ENCODE peak calls at places on chromosomes 5 and 9, in seven cellular contexts. G is tibial nerve; T is stimulated activated CD4-positive, alpha-beta T cell treated with anti-CD3 and anti-CD28 coated beads, Interleukin-15, amount 100 ng/mL, for 1 hour; J is lower lobe of right lung; A is GM03348; Z is effector memory CD4-positive, alpha-beta T cell; E is gastrocnemius medialis. V is an unnamed sample.

GRCh38 chr9:83043583-83043982 is 19.4 kb downstream of the RASEF start:
- DNase-seq in J (no peak), E (no peak), G (no peak), T (no peak), A (peak; percentile 56), Z (no peak), V (no peak)

GRCh38 chr5:3091040-3091774 is 339.7 kb upstream of the IRX2 start:
- DNase-seq in J (no peak), T (no peak), Z (no peak), G (no peak), E (no peak), A (no peak), V (no peak)

GRCh38 chr5:138149530-138149929 is 10.3 kb upstream of the NME5 start:
- DNase-seq in Z (no peak), A (no peak), G (no peak), E (no peak), T (no peak), J (no peak), V (no peak)

GRCh38 chr9:134984372-134985240 is 66.9 kb upstream of the FCN1 start:
- DNase-seq in A (no peak), J (no peak), Z (no peak), T (no peak), G (no peak), E (no peak), V (no peak)

GRCh38 chr9:131237931-131238401 is 38.3 kb downstream of the FAM78A start:
- DNase-seq in T (peak; percentile 68), A (peak; percentile 90), J (peak; percentile 85), Z (peak; percentile 66), G (peak; percentile 56), E (peak; percentile 33), V (peak; percentile 91)

GRCh38 chr9:137646341-137646740 is 27.5 kb downstream of the EHMT1 start:
- DNase-seq in E (no peak), G (no peak), A (no peak), T (no peak), J (no peak), Z (no peak), V (no peak)

GRCh38 chr5:179486596-179487051 is 63.7 kb upstream of the RUFY1 start:
- DNase-seq in G (no peak), T (no peak), J (no peak), Z (no peak), A (no peak), E (no peak), V (no peak)

GRCh38 chr9:133997584-133997983 is 5.5 kb upstream of the VAV2 start:
- DNase-seq in T (no peak), A (no peak), G (no peak), J (no peak), Z (no peak), E (no peak), V (no peak)

GRCh38 chr9:5453004-5453403 is 2.7 kb downstream of the CD274 start:
- DNase-seq in T (no peak), J (no peak), Z (no peak), E (no peak), A (no peak), G (no peak), V (no peak)

GRCh38 chr5:82356808-82357671 is 78.9 kb upstream of the RPS23 start:
- DNase-seq in J (peak; percentile 68), A (peak; percentile 87), Z (peak; percentile 66), E (peak; percentile 24), G (peak; percentile 76), T (peak; percentile 28), V (peak; percentile 79)

GRCh38 chr5:139027150-139027549 is 152.0 kb upstream of the LRRTM2 start:
- DNase-seq in G (no peak), T (no peak), A (no peak), J (no peak), E (no peak), Z (no peak), V (no peak)

GRCh38 chr5:21254161-21254560 is 1266.2 kb upstream of the CDH18 start:
- DNase-seq in J (no peak), Z (no peak), G (no peak), A (no peak), E (no peak), T (no peak), V (no peak)

GRCh38 chr5:168691891-168692290 is 112.7 kb upstream of the PANK3 start:
- DNase-seq in J (no peak), T (no peak), A (no peak), E (no peak), Z (no peak), G (no peak), V (no peak)

GRCh38 chr5:139821806-139822552 is 26.4 kb downstream of the PSD2 start:
- DNase-seq in G (no peak), A (no peak), Z (no peak), T (no peak), J (no peak), E (no peak), V (no peak)

GRCh38 chr5:57176350-57176857 is 2.5 kb downstream of the GPBP1 start:
- DNase-seq in J (no peak), E (no peak), Z (no peak), T (no peak), G (no peak), A (peak; percentile 45), V (no peak)

GRCh38 chr5:170986598-170986997 is 124.8 kb downstream of the RANBP17 start:
- DNase-seq in T (no peak), E (no peak), G (no peak), A (peak; percentile 6), J (no peak), Z (no peak), V (no peak)

GRCh38 chr5:175629231-175629630 is 28.6 kb upstream of the HRH2 start:
- DNase-seq in E (no peak), T (no peak), Z (no peak), A (no peak), J (no peak), G (no peak), V (no peak)

GRCh38 chr5:177366528-177367322 is 9.0 kb downstream of the RGS14 start:
- DNase-seq in G (peak; percentile 72), A (peak; percentile 96), T (no peak), J (peak; percentile 91), Z (no peak), E (peak; percentile 85), V (peak; percentile 91)

GRCh38 chr5:154421868-154422267 is 23.9 kb upstream of the SAP30L start:
- DNase-seq in Z (no peak), T (no peak), A (peak; percentile 9), G (no peak), J (no peak), E (no peak), V (no peak)

GRCh38 chr5:41722359-41722950 is 147.8 kb downstream of the OXCT1 start:
- DNase-seq in E (no peak), A (no peak), T (no peak), G (no peak), Z (no peak), J (no peak), V (no peak)

GRCh38 chr9:89527084-89527483 is 29.2 kb upstream of the SEMA4D start:
- DNase-seq in Z (no peak), A (no peak), E (no peak), J (peak; percentile 77), G (peak; percentile 35), T (no peak), V (peak; percentile 83)

GRCh38 chr9:16125637-16126036 is 572.8 kb downstream of the CCDC171 start:
- DNase-seq in E (no peak), G (no peak), Z (no peak), J (no peak), T (no peak), A (no peak), V (no peak)

GRCh38 chr5:38434981-38435710 is 121.3 kb downstream of the LIFR start:
- DNase-seq in G (no peak), Z (no peak), T (no peak), J (no peak), A (peak; percentile 73), E (no peak), V (no peak)

GRCh38 chr9:17627641-17628040 is 48.8 kb downstream of the SH3GL2 start:
- DNase-seq in Z (no peak), J (no peak), G (no peak), T (no peak), E (no peak), A (no peak), V (no peak)